ENCODE peak calls at places on chromosomes 16 and 17, in four cellular contexts. H is K562, U is GM12878, Y is HepG2. G is an unnamed sample.

GRCh38 chr17:28916302-28916934 is 13.5 kb upstream of the DHRS13 start:
- DNase-seq in H (no peak), Y (peak), U (no peak), G (no peak)

GRCh38 chr16:4847774-4848587 is 700 bp downstream of the UBN1 start:
- DNase-seq in H (peak), U (no peak), Y (peak), G (peak)

GRCh38 chr16:5428932-5429331 is 331.3 kb upstream of the EEF2KMT start:
- DNase-seq in U (no peak), Y (peak), H (no peak), G (peak)

GRCh38 chr16:86771506-86772230 is 193.3 kb downstream of the FOXL1 start:
- DNase-seq in Y (no peak), H (no peak), U (no peak), G (no peak)

GRCh38 chr16:49499018-49499785 is 125.6 kb downstream of the C16orf78 start:
- DNase-seq in H (no peak), U (no peak), Y (no peak), G (no peak)

GRCh38 chr16:600781-601180 is 10.9 kb downstream of the RAB40C start:
- DNase-seq in U (no peak), Y (peak), H (no peak), G (no peak)

GRCh38 chr17:28843810-28844137 is 1.2 kb upstream of the FAM222B start:
- DNase-seq in H (no peak), Y (no peak), U (no peak), G (no peak)

GRCh38 chr17:73932216-73932749 is 271.2 kb upstream of the RPL38 start:
- DNase-seq in U (no peak), Y (no peak), H (no peak), G (no peak)

GRCh38 chr16:82061861-82062525 is 26.9 kb downstream of the HSD17B2 start:
- DNase-seq in H (peak), Y (no peak), U (no peak), G (peak)

GRCh38 chr16:14434860-14435259 is 195.2 kb downstream of the PARN start:
- DNase-seq in H (no peak), U (no peak), Y (no peak), G (no peak)

GRCh38 chr16:85027968-85028637 is 508 bp downstream of the KIAA0513 start:
- DNase-seq in Y (no peak), U (no peak), H (peak), G (no peak)

GRCh38 chr16:9159839-9160550 is 68.6 kb downstream of the HAPSTR1 start:
- DNase-seq in H (peak), Y (peak), U (peak), G (peak)

GRCh38 chr17:72077326-72077960 is 43.4 kb upstream of the SOX9 start:
- DNase-seq in Y (no peak), U (no peak), H (no peak), G (no peak)

GRCh38 chr17:78716814-78717393 is 65.2 kb downstream of the CYTH1 start:
- DNase-seq in H (no peak), Y (no peak), U (no peak), G (no peak)

GRCh38 chr17:79038545-79039135 is 14.7 kb downstream of the C1QTNF1 start:
- DNase-seq in U (no peak), Y (no peak), H (no peak), G (no peak)

GRCh38 chr16:53346-54236 is at the start of the genes POLR3K and SNRNP25:
- DNase-seq in H (peak), Y (peak), U (peak), G (peak)

GRCh38 chr16:50613281-50613991 is 65.2 kb downstream of the NKD1 start:
- DNase-seq in U (no peak), H (no peak), Y (no peak), G (no peak)

GRCh38 chr16:86680137-86680536 is 101.8 kb downstream of the FOXL1 start:
- DNase-seq in Y (no peak), H (no peak), U (no peak), G (no peak)

GRCh38 chr16:85675528-85675927 is 13.2 kb downstream of the GINS2 start:
- DNase-seq in Y (peak), U (no peak), H (peak), G (no peak)

GRCh38 chr16:16150117-16150877 is 73.0 kb downstream of the ABCC6 start:
- DNase-seq in Y (no peak), U (no peak), H (no peak), G (no peak)

GRCh38 chr17:56639517-56639916 is 46.0 kb downstream of the NOG start:
- DNase-seq in U (no peak), H (no peak), Y (no peak), G (no peak)

GRCh38 chr17:10798910-10799309 is 5.0 kb downstream of the TMEM238L start:
- DNase-seq in H (no peak), Y (no peak), U (no peak), G (no peak)

GRCh38 chr17:48605991-48606891 is 1.5 kb upstream of the HOXB6 start:
- DNase-seq in U (no peak), Y (no peak), H (no peak), G (no peak)

GRCh38 chr16:15808071-15808470 is 48.8 kb downstream of the MYH11 start:
- DNase-seq in Y (no peak), H (no peak), U (no peak), G (no peak)

GRCh38 chr16:67562526-67562917 is at the start of gene CTCF:
- DNase-seq in U (no peak), H (peak), Y (peak), G (peak)

GRCh38 chr16:4529085-4530060 is 9.2 kb downstream of the CDIP1 start:
- DNase-seq in H (no peak), U (peak), Y (no peak), G (peak)

GRCh38 chr16:75415169-75415908 is 18.0 kb downstream of the CFDP1 start:
- DNase-seq in Y (no peak), H (no peak), U (no peak), G (no peak)

GRCh38 chr17:28492352-28493310 is 13.5 kb upstream of the FOXN1 start:
- DNase-seq in U (no peak), Y (no peak), H (no peak), G (no peak)

GRCh38 chr16:60681014-60681413 is 1355.2 kb downstream of the CDH8 start:
- DNase-seq in U (no peak), Y (no peak), H (no peak), G (no peak)

GRCh38 chr16:27221576-27222498 is 18.5 kb downstream of the KDM8 start:
- DNase-seq in H (no peak), Y (no peak), U (no peak), G (no peak)

GRCh38 chr17:2967515-2967914 is 95.9 kb downstream of the OR1D5 start:
- DNase-seq in U (no peak), Y (no peak), H (no peak), G (no peak)

GRCh38 chr17:38453951-38454421 is 25.7 kb downstream of the ARHGAP23 start:
- DNase-seq in H (no peak), U (no peak), Y (no peak), G (no peak)

GRCh38 chr17:77810536-77810935 is 148.0 kb upstream of the TNRC6C start:
- DNase-seq in H (no peak), Y (no peak), U (no peak), G (no peak)

GRCh38 chr17:82917656-82918345 is 78.0 kb upstream of the ZNF750 start:
- DNase-seq in Y (peak), H (peak), U (no peak), G (peak)

GRCh38 chr16:75265911-75266701 is 14.7 kb upstream of the BCAR1 start:
- DNase-seq in H (peak), U (no peak), Y (peak), G (peak)

GRCh38 chr16:57413733-57414132 is 9.2 kb downstream of the CCL17 start:
- DNase-seq in U (no peak), Y (no peak), H (no peak), G (no peak)

GRCh38 chr16:67399749-67400704 is 6.7 kb upstream of the TPPP3 start:
- DNase-seq in Y (no peak), H (no peak), U (no peak), G (no peak)

GRCh38 chr17:56810846-56811775 is 22.6 kb downstream of the C17orf67 start:
- DNase-seq in Y (no peak), H (no peak), U (no peak), G (no peak)

GRCh38 chr17:12365805-12366204 is 299.9 kb upstream of the MYOCD start:
- DNase-seq in H (no peak), U (no peak), Y (no peak), G (no peak)

GRCh38 chr16:30473231-30474061 is 904 bp downstream of the ITGAL start:
- DNase-seq in U (no peak), Y (no peak), H (no peak), G (no peak)
- TF ChIP-seq FOXK2 in U (no peak), Y (no peak), H (no peak), G (no peak)

GRCh38 chr17:34616148-34616547 is 36.8 kb downstream of the TMEM132E start:
- DNase-seq in Y (no peak), H (no peak), U (no peak), G (no peak)
- TF ChIP-seq TARDBP in Y (no peak), H (no peak), U (no peak), G (no peak)

DNA sequence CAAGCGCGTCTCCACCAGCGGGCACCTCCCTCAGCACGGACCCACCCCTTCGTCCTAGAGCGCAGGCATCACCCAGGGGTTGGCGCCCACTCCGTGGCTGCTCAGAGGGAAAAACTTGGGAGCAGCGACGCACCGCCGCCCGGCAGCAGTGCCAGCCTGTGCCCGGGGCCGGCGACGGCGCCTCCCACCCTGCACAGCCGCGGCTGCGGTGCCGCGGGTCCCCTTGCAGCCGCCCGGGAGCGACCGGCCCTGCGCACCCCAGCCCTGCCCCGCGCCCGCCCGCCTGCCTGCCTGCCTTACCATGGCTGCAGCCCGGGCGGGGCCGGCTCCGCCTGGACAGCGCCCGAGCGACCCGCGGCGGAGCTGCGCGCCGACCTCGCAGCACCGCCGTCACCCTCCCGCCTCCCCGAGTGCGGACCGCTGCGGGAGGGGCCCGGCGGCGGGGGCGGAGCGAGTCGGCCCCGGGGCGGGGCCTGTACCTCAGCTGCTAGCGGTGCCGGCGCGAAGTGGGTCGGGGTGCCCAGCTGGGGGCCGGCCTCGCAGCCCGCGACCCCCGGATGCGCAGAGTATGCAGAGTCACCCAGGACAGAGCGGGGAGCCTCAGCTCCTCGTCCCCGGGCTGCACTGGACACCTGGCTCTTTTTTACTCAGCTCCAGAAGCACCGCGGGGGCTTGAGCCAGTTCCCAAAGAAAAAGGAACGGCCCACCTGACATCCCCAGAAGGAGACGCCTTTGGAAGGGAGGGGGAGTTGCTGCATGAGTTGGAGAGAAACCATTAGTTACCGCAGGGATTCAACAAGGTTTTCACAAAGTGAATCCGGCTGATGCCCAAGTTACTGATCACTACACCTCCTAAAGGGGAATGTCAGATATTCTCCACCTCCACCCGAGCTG is 17.5 kb upstream of the MTMR4 start:
- DNase-seq in Y (no peak), U (no peak), H (peak), G (peak)
- TF ChIP-seq FOXK2 in Y (no peak), U (no peak), H (no peak), G (no peak)

GRCh38 chr17:68498479-68499326 is 13.5 kb upstream of the PRKAR1A start:
- DNase-seq in Y (no peak), H (no peak), U (no peak), G (no peak)
- TF ChIP-seq TARDBP in Y (no peak), H (no peak), U (no peak), G (no peak)

DNA sequence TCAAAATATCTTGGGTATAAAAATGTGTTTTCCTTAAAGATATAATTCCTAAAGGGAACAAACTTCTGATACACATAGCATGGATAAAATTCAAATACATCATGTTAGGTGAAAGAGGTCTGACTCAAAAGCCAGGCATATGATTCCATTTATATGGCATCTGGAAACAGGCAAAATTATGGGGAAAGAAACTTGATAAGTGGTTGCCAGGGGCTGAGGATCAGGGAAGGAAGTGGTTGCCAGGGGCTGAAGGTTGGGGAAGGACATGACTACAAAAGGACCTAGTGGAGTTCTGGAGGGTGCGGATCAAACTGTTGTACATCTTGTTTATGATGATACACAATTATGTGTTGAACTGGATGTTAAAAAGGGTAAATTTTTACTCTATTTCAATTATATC is 55.2 kb downstream of the AMFR start:
- DNase-seq in Y (no peak), U (no peak), H (no peak), G (no peak)
- TF ChIP-seq FOXK2 in Y (no peak), U (no peak), H (no peak), G (no peak)

G was measured in HEK293T.